ENCODE peak calls at places on chromosomes 13 and 19, in ten cellular contexts. Y is neural progenitor cell; A is activated T-helper 1 cell treated with anti-CD3 and anti-CD28 coated beads, Interleukin-12 subunit alpha, Interleukin-12 subunit beta, Interleukin-2, Interleukin-4 antibody, amounts not matched to agents 30 ng/mL and 10 ng/mL and 1 ng/mL, durations not matched to agents 14 hours and 24 hours and 36 hours; D is activated CD4-positive, CD25-positive, alpha-beta regulatory T cell; T is stimulated activated CD4-positive, alpha-beta T cell treated with anti-CD3 and anti-CD28 coated beads, Interleukin-2, amount 100 ng/mL, for 24 hours; N is NCI-H2029 treated with DMSO at 0.1 percent for 48 hours; F is foreskin fibroblast; B is activated T-cell treated with anti-CD3 and anti-CD28 coated beads for 48 hours; I is cardiac muscle cell; O is GM23338. Z is an unnamed sample.
A peak's percentile ranks its signal among the peaks of the same experiment; 100 is the strongest.

GRCh38 chr19:49988433-49988832 is 27.5 kb upstream of the SIGLEC11 start:
- DNase-seq in Y (no peak), A (no peak), D (no peak), T (peak; percentile 29), N (no peak), F (peak; percentile 54), B (peak; percentile 32), I (no peak), O (no peak), Z (no peak)

GRCh38 chr19:50258918-50259372 is 55.5 kb downstream of the MYH14 start:
- DNase-seq in Y (peak; percentile 57), A (no peak), D (no peak), T (no peak), N (no peak), F (no peak), B (peak; percentile 21), I (no peak), O (peak; percentile 84), Z (no peak)

GRCh38 chr13:77176350-77176749 is 149.4 kb upstream of the FBXL3 start:
- DNase-seq in Y (no peak), A (no peak), D (no peak), T (no peak), N (no peak), F (peak; percentile 8), B (no peak), I (no peak), O (no peak), Z (no peak)

GRCh38 chr19:43562211-43562697 is 13.1 kb downstream of the XRCC1 start:
- DNase-seq in Y (no peak), A (no peak), D (no peak), T (no peak), N (no peak), F (no peak), B (no peak), I (no peak), O (no peak), Z (no peak)

GRCh38 chr13:43304945-43305344 is 281.6 kb downstream of the DNAJC15 start:
- DNase-seq in Y (no peak), A (no peak), D (no peak), T (no peak), N (no peak), F (no peak), B (no peak), I (no peak), O (peak; percentile 18), Z (no peak)

GRCh38 chr13:88948501-88948900 is 1277.3 kb downstream of the SLITRK5 start:
- DNase-seq in Y (no peak), A (no peak), D (no peak), T (no peak), N (no peak), F (no peak), B (no peak), I (no peak), O (no peak), Z (no peak)

GRCh38 chr13:80428344-80429096 is 87.6 kb upstream of the SPRY2 start:
- DNase-seq in Y (peak; percentile 14), A (no peak), D (no peak), T (no peak), N (no peak), F (no peak), B (no peak), I (no peak), O (no peak), Z (peak; percentile 9)

GRCh38 chr19:16001481-16002312 is 52.9 kb downstream of the OR10H4 start:
- DNase-seq in Y (no peak), A (peak; percentile 40), D (no peak), T (peak; percentile 37), N (peak; percentile 43), F (peak; percentile 59), B (peak; percentile 24), I (no peak), O (no peak), Z (no peak)

GRCh38 chr13:80048802-80049201 is 292.1 kb downstream of the SPRY2 start:
- DNase-seq in Y (peak; percentile 47), A (peak; percentile 32), D (peak; percentile 7), T (peak; percentile 58), N (peak; percentile 14), F (peak; percentile 98), B (peak; percentile 58), I (peak; percentile 74), O (peak; percentile 38), Z (peak; percentile 82)

GRCh38 chr13:111943229-111943795 is 123.6 kb upstream of the SOX1 start:
- DNase-seq in Y (no peak), A (no peak), D (no peak), T (no peak), N (no peak), F (no peak), B (no peak), I (no peak), O (no peak), Z (no peak)

GRCh38 chr13:25203256-25203794 is 31.2 kb upstream of the AMER2 start:
- DNase-seq in Y (no peak), A (no peak), D (no peak), T (no peak), N (no peak), F (no peak), B (no peak), I (no peak), O (peak; percentile 15), Z (no peak)

GRCh38 chr19:40130013-40130412 is 39.3 kb upstream of the ZNF780A start:
- DNase-seq in Y (no peak), A (no peak), D (no peak), T (no peak), N (no peak), F (no peak), B (no peak), I (no peak), O (no peak), Z (no peak)

GRCh38 chr13:77422724-77423123 is 95.8 kb upstream of the MYCBP2 start:
- DNase-seq in Y (no peak), A (no peak), D (no peak), T (no peak), N (no peak), F (no peak), B (no peak), I (no peak), O (no peak), Z (no peak)

GRCh38 chr19:54147676-54148075 is 10.1 kb downstream of the CNOT3 start:
- DNase-seq in Y (no peak), A (no peak), D (no peak), T (no peak), N (no peak), F (no peak), B (no peak), I (no peak), O (no peak), Z (no peak)

GRCh38 chr19:30676990-30677679 is 305.0 kb downstream of the ZNF536 start:
- DNase-seq in Y (no peak), A (no peak), D (no peak), T (no peak), N (no peak), F (no peak), B (no peak), I (no peak), O (no peak), Z (no peak)

GRCh38 chr13:99312493-99312883 is 5.3 kb upstream of the GPR183 start:
- DNase-seq in Y (no peak), A (no peak), D (no peak), T (no peak), N (no peak), F (peak; percentile 99), B (no peak), I (no peak), O (no peak), Z (peak; percentile 99)

GRCh38 chr19:16363133-16363851 is 38.7 kb downstream of the KLF2 start:
- DNase-seq in Y (no peak), A (no peak), D (no peak), T (no peak), N (peak; percentile 50), F (no peak), B (no peak), I (no peak), O (no peak), Z (no peak)

GRCh38 chr19:41995959-41996797 is 2.1 kb upstream of the ATP1A3 start:
- DNase-seq in Y (peak; percentile 92), A (no peak), D (no peak), T (no peak), N (no peak), F (no peak), B (no peak), I (no peak), O (peak; percentile 98), Z (no peak)

GRCh38 chr13:111292710-111293485 is 27.5 kb upstream of the TEX29 start:
- DNase-seq in Y (no peak), A (no peak), D (no peak), T (no peak), N (no peak), F (no peak), B (no peak), I (no peak), O (no peak), Z (no peak)

GRCh38 chr13:79749556-79749955 is 268.6 kb downstream of the NDFIP2 start:
- DNase-seq in Y (no peak), A (no peak), D (no peak), T (no peak), N (no peak), F (no peak), B (no peak), I (no peak), O (no peak), Z (no peak)

GRCh38 chr13:79782541-79783216 is 301.7 kb downstream of the NDFIP2 start:
- DNase-seq in Y (peak; percentile 93), A (no peak), D (no peak), T (no peak), N (no peak), F (peak; percentile 53), B (no peak), I (peak; percentile 93), O (peak; percentile 87), Z (no peak)

GRCh38 chr13:110444226-110444653 is 117.3 kb downstream of the RAB20 start:
- DNase-seq in Y (no peak), A (no peak), D (no peak), T (no peak), N (no peak), F (peak; percentile 49), B (no peak), I (no peak), O (no peak), Z (no peak)

GRCh38 chr13:42780044-42780443 is 1.3 kb upstream of the FAM216B start:
- DNase-seq in Y (no peak), A (no peak), D (no peak), T (no peak), N (no peak), F (no peak), B (no peak), I (no peak), O (no peak), Z (no peak)

GRCh38 chr13:59658027-59658735 is 505.5 kb downstream of the DIAPH3 start:
- DNase-seq in Y (peak; percentile 41), A (no peak), D (no peak), T (no peak), N (no peak), F (no peak), B (no peak), I (no peak), O (no peak), Z (no peak)

GRCh38 chr19:1961545-1961878 is 20.5 kb downstream of the CSNK1G2 start:
- DNase-seq in Y (no peak), A (no peak), D (no peak), T (no peak), N (no peak), F (no peak), B (no peak), I (no peak), O (no peak), Z (no peak)